ENCODE peak calls at places on chromosomes 3 and 15, in eight cellular contexts. X is HFF-Myc, P is AG10803, N is KBM-7, A is AG09319, W is C1 segment of cervical spinal cord, F is IMR-90, T is NCI-H2029. D is an unnamed sample.

GRCh38 chr3:113231391-113231790 is 20.0 kb downstream of the BOC start:
- DNase-seq in N (no peak), A (no peak), P (peak), X (no peak), F (peak), W (no peak), T (no peak), D (no peak)

GRCh38 chr3:180802837-180803236 is 109.6 kb upstream of the FXR1 start:
- DNase-seq in P (peak), N (peak), F (peak), X (no peak), W (no peak), T (no peak), A (no peak), D (no peak)

GRCh38 chr3:190117995-190118394 is 2.7 kb downstream of the P3H2 start:
- DNase-seq in W (no peak), T (no peak), N (no peak), P (peak), X (no peak), F (peak), A (no peak), D (no peak)

GRCh38 chr3:125062904-125063618 is 7.3 kb upstream of the HEG1 start:
- DNase-seq in N (no peak), F (peak), X (no peak), T (no peak), W (no peak), A (peak), P (peak), D (no peak)

GRCh38 chr3:89227218-89227617 is 119.8 kb downstream of the EPHA3 start:
- DNase-seq in X (no peak), W (no peak), P (no peak), A (no peak), F (peak), T (no peak), N (no peak), D (no peak)

GRCh38 chr3:21718161-21718765 is 32.7 kb downstream of the ZNF385D start:
- DNase-seq in A (peak), N (no peak), P (peak), X (peak), T (no peak), F (peak), W (no peak), D (no peak)

GRCh38 chr3:78258798-78259197 is 1218.9 kb downstream of the ROBO2 start:
- DNase-seq in A (peak), X (peak), W (no peak), N (no peak), P (peak), F (peak), T (no peak), D (no peak)

GRCh38 chr3:124246949-124247348 is 255.0 kb upstream of the ROPN1 start:
- DNase-seq in T (peak), P (peak), W (no peak), A (no peak), N (peak), X (no peak), F (peak), D (peak)

GRCh38 chr15:61200626-61201025 is 28.5 kb downstream of the RORA start:
- DNase-seq in N (no peak), W (no peak), F (no peak), X (no peak), P (no peak), T (no peak), A (no peak), D (no peak)

GRCh38 chr3:160538906-160539305 is 26.5 kb downstream of the KPNA4 start:
- DNase-seq in F (no peak), P (no peak), A (no peak), W (no peak), T (no peak), X (no peak), N (no peak), D (no peak)

GRCh38 chr15:70299931-70300858 is 202.5 kb upstream of the TLE3 start:
- DNase-seq in W (no peak), F (no peak), A (no peak), X (no peak), P (no peak), T (peak), N (no peak), D (peak)

GRCh38 chr3:14605070-14605469 is 46.5 kb upstream of the CCDC174 start:
- DNase-seq in N (no peak), X (no peak), T (no peak), W (no peak), P (no peak), F (peak), A (no peak), D (no peak)

GRCh38 chr3:161444678-161445077 is 51.9 kb upstream of the OTOL1 start:
- DNase-seq in T (no peak), W (no peak), A (no peak), N (no peak), F (no peak), P (no peak), X (no peak), D (no peak)

GRCh38 chr15:96181873-96182301 is 148.6 kb upstream of the NR2F2 start:
- DNase-seq in P (peak), X (peak), N (no peak), T (no peak), F (peak), W (no peak), A (peak), D (peak)

GRCh38 chr3:33392703-33393125 is 47.5 kb downstream of the UBP1 start:
- DNase-seq in F (peak), P (peak), N (no peak), A (peak), T (no peak), X (peak), W (no peak), D (no peak)

GRCh38 chr3:37319784-37320183 is 145.4 kb upstream of the LRRFIP2 start:
- DNase-seq in N (no peak), X (no peak), A (no peak), W (no peak), F (no peak), P (no peak), T (no peak), D (no peak)

GRCh38 chr3:58492385-58492970 is 582 bp downstream of the KCTD6 start:
- DNase-seq in P (peak), F (no peak), W (no peak), X (no peak), N (no peak), T (no peak), A (no peak), D (no peak)

GRCh38 chr15:88376574-88377174 is 90.5 kb downstream of the MRPL46 start:
- DNase-seq in N (no peak), W (no peak), X (no peak), P (peak), F (peak), A (no peak), T (no peak), D (no peak)

GRCh38 chr3:61610316-61610715 is 48.9 kb downstream of the PTPRG start:
- DNase-seq in F (no peak), A (no peak), P (no peak), W (no peak), N (no peak), T (no peak), X (no peak), D (no peak)

GRCh38 chr3:52333869-52334557 is 17.9 kb downstream of the DNAH1 start:
- DNase-seq in F (peak), T (no peak), W (no peak), X (no peak), P (no peak), N (no peak), A (no peak), D (no peak)

GRCh38 chr3:81735334-81735733 is 26.1 kb downstream of the GBE1 start:
- DNase-seq in X (no peak), T (no peak), A (no peak), W (no peak), P (no peak), N (no peak), F (no peak), D (no peak)

D was measured in mucosa of descending colon.